ENCODE peak calls at places on chromosomes 7 and 10, in four cellular contexts. O, Y, Z and S are unnamed samples.

GRCh38 chr7:112193915-112194502 is 12.2 kb downstream of the DOCK4 start:
- DNase-seq in Z (no peak), O (no peak), Y (no peak), S (no peak)

GRCh38 chr10:12448729-12449391 is 99.5 kb downstream of the CAMK1D start:
- DNase-seq in Z (no peak), O (peak; percentile 81), Y (peak; percentile 90), S (no peak)

GRCh38 chr7:55250313-55250712 is 114.8 kb upstream of the LANCL2 start:
- DNase-seq in O (no peak), Z (peak; percentile 58), Y (no peak), S (no peak)

GRCh38 chr10:79285315-79286185 is 61.7 kb upstream of the PPIF start:
- DNase-seq in O (no peak), Y (no peak), Z (no peak), S (no peak)

GRCh38 chr7:2461268-2462026 is 14.8 kb downstream of the GRIFIN start:
- DNase-seq in Y (no peak), O (no peak), Z (no peak), S (peak; percentile 77)

GRCh38 chr10:95295031-95295755 is 4.4 kb upstream of the PDLIM1 start:
- DNase-seq in O (peak; percentile 91), Z (peak; percentile 92), Y (peak; percentile 26), S (no peak)

GRCh38 chr7:5701085-5701914 is 80.2 kb downstream of the RNF216 start:
- DNase-seq in Z (no peak), Y (no peak), O (peak; percentile 80), S (no peak)

GRCh38 chr10:91856637-91857036 is 52.6 kb downstream of the FGFBP3 start:
- DNase-seq in O (no peak), Z (no peak), Y (no peak), S (no peak)

GRCh38 chr10:99894613-99895012 is 112.2 kb downstream of the ABCC2 start:
- DNase-seq in Y (no peak), O (no peak), Z (no peak), S (no peak)

GRCh38 chr7:5533821-5534367 is 110.3 kb upstream of the TNRC18 start:
- DNase-seq in Z (no peak), Y (no peak), O (no peak), S (no peak)

GRCh38 chr10:48444861-48445841 is 138.7 kb downstream of the MAPK8 start:
- DNase-seq in Z (no peak), O (peak; percentile 32), Y (peak; percentile 23), S (no peak)
- TF ChIP-seq CTCF in Z (no peak), O (peak; percentile 9), Y (peak; percentile 13), S (no peak)

DNA sequence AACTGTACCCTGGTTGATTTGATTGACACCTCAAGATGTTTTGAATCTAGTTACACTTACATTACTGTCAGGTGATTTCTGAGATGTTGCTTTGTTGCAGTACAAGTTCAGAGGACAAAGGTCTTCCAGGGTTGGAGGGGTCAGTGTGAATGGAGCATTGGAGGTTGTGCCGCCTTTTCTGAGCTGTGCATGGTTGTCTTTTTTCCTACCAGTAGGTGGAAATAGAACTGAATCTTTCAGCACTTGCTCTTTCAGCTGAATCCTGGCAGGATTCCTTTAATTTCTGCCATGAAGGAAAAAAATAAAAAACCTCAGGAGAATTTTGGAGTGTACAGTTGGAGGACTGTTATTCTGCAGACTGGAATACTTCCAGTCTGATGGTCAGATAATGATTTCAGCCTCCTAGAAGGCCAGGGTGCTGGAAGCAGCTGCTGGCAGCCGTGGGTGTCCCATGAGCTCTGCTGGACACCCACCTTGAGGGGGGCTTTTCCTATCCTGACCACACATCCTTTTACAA is 82.7 kb downstream of the PLCE1 start:
- DNase-seq in O (no peak), Y (peak; percentile 60), Z (no peak), S (no peak)
- TF ChIP-seq CTCF in O (peak; percentile 43), Y (peak; percentile 77), Z (no peak), S (peak; percentile 81)

DNA sequence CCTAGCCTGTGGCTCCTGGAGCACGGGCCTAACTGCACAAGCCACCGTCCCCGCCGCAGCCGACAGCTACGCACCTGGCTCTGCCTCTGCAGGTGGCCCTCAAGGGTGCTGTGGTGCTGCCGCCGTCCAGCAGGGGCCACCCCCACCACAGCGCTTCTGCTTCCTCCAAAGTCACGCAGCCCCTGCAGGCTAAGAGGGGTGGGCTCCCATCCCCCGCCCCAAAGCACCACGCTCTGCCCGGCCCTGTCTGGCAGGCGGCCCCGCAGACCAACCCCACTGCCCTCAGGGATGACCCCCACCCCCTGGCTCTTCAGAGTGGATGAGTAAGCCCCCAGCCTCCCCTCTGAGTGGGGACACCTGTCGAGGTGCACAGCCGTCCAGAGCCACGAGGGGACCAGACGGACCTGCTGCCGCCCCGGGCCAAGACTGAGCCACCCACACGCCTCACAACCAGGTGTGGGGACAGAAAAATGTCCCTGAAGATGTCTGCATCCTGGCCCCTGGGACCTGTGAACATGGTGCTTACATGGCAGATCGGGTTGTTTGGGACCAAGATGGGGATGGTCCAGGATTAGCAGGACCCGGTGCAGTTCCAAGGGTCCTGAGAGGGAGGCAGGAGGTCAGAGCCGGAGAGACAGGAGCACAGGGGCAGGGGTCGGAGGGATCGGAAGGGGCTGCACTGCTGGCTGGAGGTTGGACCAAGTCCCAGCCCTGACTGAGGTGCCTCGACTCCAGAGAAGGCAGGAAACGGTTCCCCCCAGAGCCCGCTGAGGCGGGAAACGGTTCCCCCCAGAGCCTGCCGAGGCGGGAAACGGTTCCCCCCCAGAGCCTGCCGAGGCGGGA is 9.0 kb upstream of the ADAP1 start:
- DNase-seq in O (no peak), Y (no peak), Z (peak; percentile 83), S (no peak)
- TF ChIP-seq CTCF in O (no peak), Y (peak; percentile 9), Z (no peak), S (no peak)

GRCh38 chr7:78985509-78985908 is 468.0 kb downstream of the MAGI2 start:
- DNase-seq in O (no peak), Z (no peak), Y (no peak), S (no peak)
- TF ChIP-seq CTCF in O (no peak), Z (no peak), Y (peak; percentile 36), S (no peak)

GRCh38 chr7:137492889-137493288 is 149.4 kb upstream of the PTN start:
- DNase-seq in Y (no peak), O (no peak), Z (no peak), S (no peak)

GRCh38 chr7:137484326-137484725 is 140.8 kb upstream of the PTN start:
- DNase-seq in Z (no peak), Y (no peak), O (no peak), S (no peak)

GRCh38 chr7:137489880-137490279 is 146.3 kb upstream of the PTN start:
- DNase-seq in Z (no peak), O (no peak), Y (no peak), S (no peak)

GRCh38 chr7:137485818-137486217 is 142.3 kb upstream of the PTN start:
- DNase-seq in Y (no peak), O (no peak), Z (no peak), S (no peak)

GRCh38 chr7:137488038-137488437 is 144.5 kb upstream of the PTN start:
- DNase-seq in Y (no peak), Z (no peak), O (no peak), S (no peak)
- TF ChIP-seq CTCF in Y (peak; percentile 63), Z (no peak), O (no peak), S (peak; percentile 23)

GRCh38 chr10:49144021-49144720 is 10.3 kb upstream of the FAM170B start:
- DNase-seq in Z (no peak), O (no peak), Y (no peak), S (peak; percentile 56)
- TF ChIP-seq CTCF in Z (no peak), O (no peak), Y (no peak), S (no peak)

GRCh38 chr10:24574578-24575155 is 149.0 kb downstream of the ARHGAP21 start:
- DNase-seq in Z (no peak), Y (no peak), O (no peak), S (no peak)
- TF ChIP-seq CTCF in Z (no peak), Y (peak; percentile 11), O (peak; percentile 9), S (no peak)

GRCh38 chr10:5582736-5583135 is 58.0 kb downstream of the CALML3 start:
- DNase-seq in Y (no peak), O (no peak), Z (no peak), S (no peak)
- TF ChIP-seq CTCF in Y (peak; percentile 46), O (no peak), Z (no peak), S (no peak)

DNA sequence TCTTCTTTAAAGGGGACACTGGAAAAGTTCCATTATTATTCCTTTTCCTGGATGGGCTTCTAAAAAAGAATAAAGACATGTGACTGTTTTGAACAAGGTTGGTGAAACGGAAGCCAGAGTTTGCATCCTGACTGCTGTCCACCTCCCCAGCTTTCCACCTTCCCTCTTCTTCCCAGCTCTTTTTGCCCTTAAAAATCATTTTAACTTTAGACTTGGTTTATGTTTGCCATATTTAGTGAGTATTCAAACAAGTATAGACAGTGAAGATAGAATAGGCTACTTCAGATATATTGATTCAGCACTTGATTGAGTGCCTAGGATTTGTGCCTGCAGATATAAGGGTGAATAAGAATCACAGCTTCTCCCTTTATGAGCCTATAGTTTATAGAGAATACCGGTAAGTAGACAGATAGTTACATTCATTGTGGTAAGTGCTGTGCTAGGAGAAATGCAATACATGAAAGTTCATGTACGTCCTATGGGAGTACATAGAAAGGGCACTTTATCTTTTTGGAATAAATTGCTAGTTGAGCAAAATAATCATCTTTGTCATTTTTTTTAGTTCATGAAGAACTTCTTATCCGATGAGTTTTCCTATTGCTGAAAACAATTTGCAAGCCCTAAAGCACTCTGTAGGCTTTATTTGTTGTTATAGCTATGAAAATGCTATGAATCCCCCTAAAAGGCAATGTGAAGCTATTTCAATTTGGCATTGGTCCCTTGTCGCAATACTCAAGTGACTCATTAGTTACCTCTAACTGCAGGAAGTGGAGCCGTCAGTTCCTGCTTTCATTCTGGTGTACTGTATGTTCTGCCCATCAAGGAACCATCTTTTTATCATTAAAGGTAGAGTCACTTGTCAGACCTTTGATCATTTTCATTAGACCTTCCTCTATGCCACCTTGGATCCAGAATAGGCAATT is 57.2 kb upstream of the STRIP2 start:
- DNase-seq in Z (no peak), Y (no peak), O (peak; percentile 39), S (no peak)
- TF ChIP-seq CTCF in Z (no peak), Y (peak; percentile 17), O (no peak), S (no peak)